ENCODE peak calls at places on chromosomes 2 and 18, in ten cellular contexts. I is caudate nucleus, E is endothelial cell of umbilical vein, P is GM23248, F is neural progenitor cell, S is tibial nerve, N is A549, W is fibroblast of lung, U is body of pancreas, K is AG04450. T is an unnamed sample.

GRCh38 chr2:171703574-171704347 is 16.5 kb downstream of the DYNC1I2 start:
- DNase-seq in I (no peak), E (peak; percentile 59), P (peak; percentile 71), F (peak; percentile 60), S (no peak), N (peak; percentile 11), W (peak; percentile 27), U (no peak), K (no peak), T (no peak)

GRCh38 chr18:57698571-57699276 is 77.1 kb upstream of the NARS1 start:
- DNase-seq in I (no peak), E (no peak), P (peak; percentile 83), F (no peak), S (no peak), N (no peak), W (peak; percentile 74), U (no peak), K (peak; percentile 23), T (no peak)

GRCh38 chr2:118055512-118056164 is 32.6 kb upstream of the INSIG2 start:
- DNase-seq in I (no peak), E (no peak), P (no peak), F (no peak), S (no peak), N (no peak), W (no peak), U (no peak), K (no peak), T (no peak)

GRCh38 chr2:203534486-203535077 is 519 bp downstream of the RAPH1 start:
- DNase-seq in I (no peak), E (no peak), P (peak; percentile 59), F (no peak), S (no peak), N (peak; percentile 31), W (peak; percentile 33), U (no peak), K (no peak), T (no peak)

GRCh38 chr18:39788395-39788794 is 2166.6 kb upstream of the PIK3C3 start:
- DNase-seq in I (no peak), E (no peak), P (peak; percentile 28), F (no peak), S (no peak), N (no peak), W (no peak), U (no peak), K (no peak), T (no peak)

GRCh38 chr2:117646872-117647271 is 167.6 kb upstream of the DDX18 start:
- DNase-seq in I (no peak), E (no peak), P (no peak), F (no peak), S (no peak), N (no peak), W (no peak), U (no peak), K (no peak), T (no peak)

GRCh38 chr2:24382363-24383021 is 22.2 kb upstream of the ITSN2 start:
- DNase-seq in I (peak; percentile 26), E (peak; percentile 66), P (peak; percentile 75), F (peak; percentile 76), S (no peak), N (peak; percentile 80), W (peak; percentile 22), U (peak; percentile 59), K (peak; percentile 24), T (peak; percentile 77)

GRCh38 chr18:21739604-21740473 is 753 bp upstream of the MIB1 start:
- DNase-seq in I (no peak), E (peak; percentile 76), P (no peak), F (peak; percentile 22), S (no peak), N (no peak), W (no peak), U (peak; percentile 18), K (no peak), T (no peak)

GRCh38 chr2:127413782-127414743 is 4.2 kb upstream of the PROC start:
- DNase-seq in I (no peak), E (peak; percentile 74), P (peak; percentile 81), F (no peak), S (no peak), N (no peak), W (peak; percentile 68), U (no peak), K (no peak), T (no peak)

GRCh38 chr2:27081984-27082772 is 3.8 kb downstream of the EMILIN1 start:
- DNase-seq in I (no peak), E (no peak), P (no peak), F (no peak), S (no peak), N (no peak), W (no peak), U (no peak), K (no peak), T (no peak)

GRCh38 chr2:10079931-10080535 is at the start of gene CYS1:
- DNase-seq in I (no peak), E (no peak), P (peak; percentile 66), F (peak; percentile 76), S (no peak), N (peak; percentile 66), W (peak; percentile 15), U (peak; percentile 42), K (no peak), T (peak; percentile 69)

GRCh38 chr2:43112155-43112554 is 114.3 kb downstream of the ZFP36L2 start:
- DNase-seq in I (no peak), E (no peak), P (no peak), F (no peak), S (no peak), N (no peak), W (no peak), U (no peak), K (no peak), T (no peak)
- H3K27ac ChIP-seq in I (no peak overlapping the region), E (no peak overlapping the region), P (no peak overlapping the region), F (no peak overlapping the region), S (no peak overlapping the region), N (peak overlapping the region; percentile 79), W (no peak overlapping the region), U (no peak overlapping the region), K (no peak overlapping the region), T (no peak overlapping the region)

DNA sequence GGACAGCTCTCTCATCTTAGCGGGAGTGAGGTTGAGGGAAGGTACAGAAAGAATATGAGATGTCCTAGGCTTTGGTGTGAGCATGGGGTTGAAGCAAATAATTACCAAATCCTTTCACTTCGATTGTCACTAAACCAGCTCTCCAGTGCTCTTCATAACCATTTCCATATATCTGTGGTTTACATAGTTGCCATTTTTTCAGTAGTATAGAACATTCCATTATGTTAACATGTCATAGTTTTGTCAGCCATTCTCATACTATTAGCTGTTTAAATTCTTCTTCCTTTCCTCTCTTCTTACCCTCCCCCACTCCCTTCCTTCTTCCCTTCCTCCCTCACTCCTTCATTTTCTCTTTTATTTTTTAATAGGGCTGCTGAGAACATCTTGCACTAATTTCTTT is 205.9 kb downstream of the BABAM2 start:
- DNase-seq in I (no peak), E (no peak), P (peak; percentile 20), F (no peak), S (no peak), N (no peak), W (peak; percentile 35), U (no peak), K (no peak), T (no peak)
- H3K27ac ChIP-seq in I (no peak overlapping the region), E (no peak overlapping the region), P (no peak overlapping the region), F (no peak overlapping the region), S (no peak overlapping the region), N (peak overlapping the region; percentile 50), W (no peak overlapping the region), U (no peak overlapping the region), K (no peak overlapping the region), T (no peak overlapping the region)

GRCh38 chr2:65351234-65351947 is 81.0 kb downstream of the SPRED2 start:
- DNase-seq in I (no peak), E (no peak), P (peak; percentile 23), F (no peak), S (no peak), N (no peak), W (peak; percentile 86), U (no peak), K (no peak), T (peak; percentile 93)
- H3K27ac ChIP-seq in I (no peak overlapping the region), E (no peak overlapping the region), P (no peak overlapping the region), F (no peak overlapping the region), S (no peak overlapping the region), N (no peak overlapping the region), W (no peak overlapping the region), U (no peak overlapping the region), K (no peak overlapping the region), T (peak overlapping the region; percentile 69)

GRCh38 chr2:238061310-238062202 is 755 bp downstream of the SCLY start:
- DNase-seq in I (no peak), E (peak; percentile 30), P (peak; percentile 61), F (peak; percentile 62), S (no peak), N (peak; percentile 53), W (peak; percentile 34), U (peak; percentile 45), K (no peak), T (peak; percentile 52)

GRCh38 chr2:238066218-238066617 is 5.4 kb downstream of the SCLY start:
- DNase-seq in I (no peak), E (no peak), P (no peak), F (no peak), S (no peak), N (no peak), W (no peak), U (no peak), K (no peak), T (no peak)

GRCh38 chr2:238064376-238064775 is 3.6 kb downstream of the SCLY start:
- DNase-seq in I (no peak), E (no peak), P (no peak), F (no peak), S (no peak), N (no peak), W (no peak), U (no peak), K (no peak), T (no peak)

GRCh38 chr2:238065447-238065846 is 4.6 kb downstream of the SCLY start:
- DNase-seq in I (no peak), E (no peak), P (no peak), F (no peak), S (no peak), N (no peak), W (no peak), U (no peak), K (no peak), T (no peak)

DNA sequence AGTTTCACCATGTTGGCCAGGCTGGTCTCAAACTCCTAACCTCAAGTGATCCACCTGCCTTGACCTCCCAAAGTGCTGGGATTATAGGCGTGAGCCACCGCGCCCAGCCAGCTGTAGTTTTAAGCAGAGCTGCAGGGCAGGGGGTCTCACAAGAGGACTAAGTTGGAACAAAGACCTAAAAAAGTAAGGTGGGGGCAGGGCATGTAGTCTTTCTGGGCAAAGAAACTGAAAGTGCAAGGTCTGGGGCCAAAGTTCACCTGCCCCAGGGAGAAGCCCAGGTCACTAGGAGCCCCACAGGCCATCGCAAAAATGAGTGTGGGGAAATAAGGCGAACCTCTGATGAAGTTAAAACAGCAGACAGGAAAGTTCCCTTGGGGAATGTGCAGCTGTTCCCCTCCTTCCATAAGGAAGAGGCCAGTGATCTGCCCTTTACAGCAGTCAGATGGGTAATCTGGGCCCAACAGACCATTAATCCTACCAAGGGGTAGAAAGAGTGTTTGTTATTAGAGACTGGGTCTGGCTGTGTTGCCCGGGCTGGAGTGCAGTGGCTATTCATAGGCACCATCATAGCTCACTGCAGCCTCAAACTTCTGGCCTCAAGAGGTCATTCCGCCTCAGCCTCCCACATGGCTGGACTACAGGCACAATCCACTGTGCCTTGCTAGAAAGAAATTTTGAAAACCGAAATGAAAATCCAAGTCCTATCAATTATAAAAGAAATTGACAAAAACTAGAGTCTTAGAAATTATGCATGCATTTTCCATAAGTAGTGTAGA is 2.8 kb downstream of the SCLY start:
- DNase-seq in I (no peak), E (no peak), P (no peak), F (peak; percentile 15), S (no peak), N (no peak), W (no peak), U (no peak), K (no peak), T (no peak)
- H3K27ac ChIP-seq in I (no peak overlapping the region), E (no peak overlapping the region), P (no peak overlapping the region), F (no peak overlapping the region), S (no peak overlapping the region), N (no peak overlapping the region), W (no peak overlapping the region), U (peak overlapping the region; percentile 68), K (no peak overlapping the region), T (no peak overlapping the region)

T was measured in WERI-Rb-1.